ENCODE peak calls at places on chromosomes 11 and 22, in eight cellular contexts. O is heart right ventricle, H is endodermal cell, C is psoas muscle, J is astrocyte, U is A549, X is lung, A is colonic mucosa. W is an unnamed sample. For H3K4me1, the result is how much of the 10 kb centered on the place peaks cover.

GRCh38 chr22:42717197-42717967 is 3.3 kb downstream of the A4GALT start:
- DNase-seq in U (no peak), O (no peak), H (peak), J (no peak), X (no peak), C (no peak), A (no peak), W (peak)

GRCh38 chr22:29072979-29073617 is at the start of gene KREMEN1:
- DNase-seq in C (peak), J (no peak), O (no peak), A (peak), X (no peak), U (no peak), H (peak), W (no peak)

GRCh38 chr11:12244156-12244555 is 133.2 kb upstream of the PARVA start:
- DNase-seq in H (no peak), U (no peak), J (no peak), O (no peak), A (no peak), X (no peak), C (no peak), W (no peak)

GRCh38 chr22:24833881-24834495 is 28.0 kb downstream of the SGSM1 start:
- DNase-seq in X (no peak), O (no peak), C (no peak), U (no peak), H (no peak), A (no peak), J (no peak), W (no peak)

GRCh38 chr11:129950319-129951034 is 52.2 kb downstream of the PRDM10 start:
- DNase-seq in A (peak), J (peak), O (no peak), C (peak), U (no peak), H (no peak), X (peak), W (no peak)

GRCh38 chr11:43135966-43136534 is 175.7 kb upstream of the API5 start:
- DNase-seq in U (no peak), J (no peak), C (no peak), O (no peak), X (no peak), A (no peak), H (no peak), W (peak)

GRCh38 chr11:36153581-36153980 is 135.6 kb downstream of the COMMD9 start:
- DNase-seq in C (no peak), J (no peak), A (no peak), O (no peak), U (no peak), H (no peak), X (no peak), W (no peak)

GRCh38 chr11:92627615-92628201 is 341.7 kb upstream of the MTNR1B start:
- DNase-seq in A (no peak), J (peak), U (no peak), H (no peak), C (no peak), O (no peak), X (no peak), W (no peak)

GRCh38 chr22:30435674-30436126 is 10.1 kb downstream of the MTFP1 start:
- DNase-seq in X (no peak), A (peak), H (no peak), J (no peak), U (no peak), C (peak), O (no peak), W (no peak)

GRCh38 chr11:18633256-18634139 is 644 bp downstream of the SPTY2D1 start:
- DNase-seq in U (no peak), A (peak), O (no peak), X (no peak), J (no peak), H (peak), C (no peak), W (no peak)

GRCh38 chr11:28819741-28820140 is 711.6 kb downstream of the METTL15 start:
- DNase-seq in O (no peak), X (no peak), H (no peak), C (no peak), U (no peak), A (no peak), J (no peak), W (no peak)

GRCh38 chr22:48636746-48637145 is 1190.9 kb downstream of the BRD1 start:
- DNase-seq in C (no peak), H (no peak), A (no peak), O (no peak), U (no peak), J (no peak), X (no peak), W (no peak)

GRCh38 chr22:46809153-46809885 is 46.9 kb downstream of the TBC1D22A start:
- DNase-seq in X (no peak), J (no peak), C (no peak), H (peak), A (no peak), U (no peak), O (no peak), W (no peak)

GRCh38 chr11:64900263-64900678 is 16.7 kb downstream of the ATG2A start:
- DNase-seq in U (peak), J (no peak), X (no peak), C (no peak), A (no peak), H (no peak), O (no peak), W (no peak)

GRCh38 chr11:73361953-73362776 is 14.0 kb upstream of the RELT start:
- DNase-seq in A (no peak), X (no peak), O (no peak), J (no peak), U (no peak), C (no peak), H (peak), W (no peak)

GRCh38 chr11:86069408-86070086 is 663 bp upstream of the PICALM start:
- DNase-seq in O (no peak), A (peak), H (peak), J (peak), U (peak), C (no peak), X (peak), W (peak)

GRCh38 chr11:16876840-16877239 is 137.4 kb downstream of the PLEKHA7 start:
- DNase-seq in U (no peak), X (no peak), C (no peak), A (no peak), O (no peak), H (no peak), J (no peak), W (no peak)

GRCh38 chr11:71451596-71452353 is 1.2 kb upstream of the NADSYN1 start:
- DNase-seq in O (no peak), J (no peak), C (peak), U (no peak), A (peak), H (peak), X (no peak), W (peak)

GRCh38 chr22:50032941-50033601 is 20.5 kb upstream of the IL17REL start:
- DNase-seq in X (no peak), O (no peak), A (no peak), U (no peak), C (no peak), H (no peak), J (no peak), W (no peak)

GRCh38 chr11:86041975-86042378 is 26.9 kb downstream of the PICALM start:
- DNase-seq in O (no peak), A (peak), J (peak), H (peak), X (peak), U (peak), C (no peak), W (peak)

GRCh38 chr11:75766449-75767227 is 1.9 kb upstream of the DGAT2 start:
- DNase-seq in O (no peak), H (peak), J (no peak), U (no peak), X (no peak), C (no peak), A (no peak), W (no peak)

GRCh38 chr11:76607431-76607830 is 63.1 kb downstream of the LRRC32 start:
- DNase-seq in J (no peak), U (no peak), C (no peak), A (no peak), X (no peak), O (no peak), H (no peak), W (no peak)

GRCh38 chr11:134655189-134655937 is 243.3 kb upstream of the B3GAT1 start:
- DNase-seq in X (peak), U (no peak), H (peak), C (no peak), O (no peak), J (no peak), A (peak), W (no peak)

GRCh38 chr11:133354069-133354468 is 178.2 kb downstream of the OPCML start:
- DNase-seq in X (no peak), J (no peak), H (no peak), A (no peak), C (no peak), U (no peak), O (no peak), W (no peak)

GRCh38 chr11:35337919-35338316 is 81.4 kb downstream of the SLC1A2 start:
- DNase-seq in U (no peak), A (no peak), H (no peak), O (no peak), C (no peak), X (no peak), J (no peak), W (no peak)

GRCh38 chr11:110186456-110186855 is 93.3 kb downstream of the ZC3H12C start:
- DNase-seq in J (no peak), A (no peak), O (no peak), U (no peak), H (peak), C (no peak), X (no peak), W (no peak)

GRCh38 chr11:64667154-64667745 is 55.7 kb downstream of the NRXN2 start:
- DNase-seq in H (peak), C (peak), J (no peak), O (no peak), U (no peak), X (no peak), A (no peak), W (no peak)

GRCh38 chr22:22210889-22211833 is 33.4 kb upstream of the VPREB1 start:
- DNase-seq in X (no peak), H (no peak), O (no peak), U (no peak), C (no peak), J (no peak), A (no peak), W (no peak)

GRCh38 chr11:96207459-96208449 is 135.2 kb downstream of the MAML2 start:
- DNase-seq in J (no peak), X (no peak), A (peak), H (no peak), U (no peak), C (no peak), O (no peak), W (peak)

GRCh38 chr11:131203041-131203440 is 167.4 kb upstream of the NTM start:
- DNase-seq in X (no peak), C (no peak), O (no peak), J (no peak), H (no peak), U (no peak), A (no peak), W (no peak)

GRCh38 chr22:46366801-46367706 is 31.5 kb downstream of the TRMU start:
- DNase-seq in O (peak), A (no peak), J (no peak), C (peak), X (no peak), U (no peak), H (no peak), W (no peak)

GRCh38 chr11:112822478-112823274 is 138.5 kb upstream of the NCAM1 start:
- DNase-seq in C (no peak), A (no peak), H (peak), X (no peak), O (no peak), U (no peak), J (no peak), W (no peak)

GRCh38 chr22:45678961-45679912 is 7.6 kb downstream of the ATXN10 start:
- DNase-seq in O (no peak), C (no peak), U (no peak), A (no peak), X (no peak), H (no peak), J (peak), W (no peak)

DNA sequence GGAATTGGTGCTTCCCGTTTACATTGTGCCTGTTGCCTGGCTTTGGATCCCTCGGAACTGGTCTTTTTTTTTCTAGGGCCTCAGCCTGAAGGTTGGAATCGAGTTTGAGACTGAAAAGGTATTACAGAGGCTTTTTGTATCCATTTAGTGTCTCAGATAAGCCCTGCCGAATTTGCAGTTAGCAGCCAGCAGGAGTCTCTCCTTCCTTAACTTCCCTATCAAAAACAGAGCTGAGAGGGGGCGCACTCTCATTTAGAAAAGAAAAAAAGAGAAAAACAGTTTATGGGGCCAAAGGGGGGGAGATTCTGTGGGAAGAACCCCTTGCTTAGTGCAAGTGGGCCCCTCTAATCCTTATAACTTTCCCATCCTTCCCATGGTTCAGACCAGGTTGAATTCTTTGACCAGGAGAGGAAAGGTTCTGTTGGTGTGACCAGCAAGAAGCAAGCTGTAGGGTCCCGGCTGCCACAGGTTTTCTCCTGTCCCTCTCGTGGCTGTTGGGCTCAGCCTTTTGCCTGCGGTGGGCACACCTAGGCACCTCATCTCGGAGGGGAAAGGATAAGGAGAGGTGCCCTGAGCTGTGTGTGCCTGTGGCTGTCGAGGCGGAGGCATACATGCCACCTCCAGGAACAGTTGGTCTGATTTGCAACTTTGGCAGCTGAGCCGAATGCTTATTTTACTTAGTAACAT is 565.1 kb upstream of the CNTN5 start:
- DNase-seq in X (no peak), H (peak), U (no peak), A (no peak), O (no peak), J (no peak), C (no peak), W (peak)
- TF ChIP-seq CTCF in X (no peak), H (peak), U (no peak), A (no peak), O (no peak), J (no peak), C (no peak), W (peak)

GRCh38 chr11:280762-281485 is 2.7 kb downstream of the NLRP6 start:
- DNase-seq in X (no peak), A (no peak), J (no peak), U (no peak), O (no peak), C (peak), H (peak), W (peak)

GRCh38 chr11:279966-280761 is 2.0 kb downstream of the NLRP6 start:
- DNase-seq in X (no peak), O (peak), A (peak), C (peak), J (peak), U (no peak), H (peak), W (peak)

GRCh38 chr11:281486-282161 is 3.4 kb downstream of the NLRP6 start:
- DNase-seq in H (no peak), O (no peak), C (peak), U (no peak), A (no peak), J (no peak), X (no peak), W (peak)

GRCh38 chr11:278001-278951 is at the start of gene NLRP6:
- DNase-seq in O (no peak), J (no peak), X (no peak), U (no peak), A (no peak), C (no peak), H (peak), W (no peak)

DNA sequence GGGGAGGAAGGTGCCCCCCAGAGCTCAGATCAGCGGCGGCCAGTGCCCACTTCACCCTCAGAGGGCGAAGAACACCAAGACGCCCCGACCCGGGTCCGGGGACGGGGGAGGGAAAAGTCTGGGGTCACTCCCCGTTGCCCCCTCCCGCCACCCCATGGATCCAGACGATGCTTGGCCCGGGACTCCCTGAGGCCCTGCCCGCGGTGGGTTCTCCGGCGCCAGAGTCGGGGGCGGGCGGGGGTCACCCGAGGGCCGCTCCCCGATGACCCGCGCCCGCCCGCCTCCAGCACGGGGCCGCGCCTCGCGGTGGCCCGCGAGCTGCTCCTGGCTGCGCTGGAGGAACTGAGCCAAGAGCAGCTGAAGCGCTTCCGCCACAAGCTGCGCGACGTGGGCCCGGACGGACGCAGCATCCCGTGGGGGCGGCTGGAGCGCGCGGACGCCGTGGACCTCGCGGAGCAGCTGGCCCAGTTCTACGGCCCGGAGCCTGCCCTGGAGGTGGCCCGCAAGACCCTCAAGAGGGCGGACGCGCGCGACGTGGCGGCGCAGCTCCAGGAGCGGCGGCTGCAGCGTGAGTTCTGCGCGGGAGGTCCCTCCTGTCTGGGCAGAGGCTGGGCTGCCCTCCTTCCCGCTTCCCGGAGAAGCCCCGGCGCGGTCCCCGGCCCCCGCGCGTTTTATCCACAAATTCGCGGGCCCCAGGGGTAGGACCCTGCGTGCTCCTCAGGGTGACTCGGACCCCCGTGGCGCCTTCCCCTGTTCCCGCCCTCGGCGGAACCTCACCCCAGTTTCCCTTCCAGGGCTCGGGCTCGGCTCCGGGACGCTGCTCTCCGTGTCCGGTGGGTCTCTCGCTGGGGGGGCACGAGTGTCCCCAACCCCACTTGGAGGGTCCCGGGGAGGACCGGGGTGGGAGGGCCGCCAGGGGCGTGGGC is 1.1 kb downstream of the NLRP6 start:
- DNase-seq in X (no peak), O (no peak), U (no peak), A (no peak), C (peak), H (peak), J (no peak), W (no peak)
- H3K4me1 ChIP-seq in X (under half), O (under half), U (under half), A (under half), C (under half), H (under half), J (under half), W (under half)

DNA sequence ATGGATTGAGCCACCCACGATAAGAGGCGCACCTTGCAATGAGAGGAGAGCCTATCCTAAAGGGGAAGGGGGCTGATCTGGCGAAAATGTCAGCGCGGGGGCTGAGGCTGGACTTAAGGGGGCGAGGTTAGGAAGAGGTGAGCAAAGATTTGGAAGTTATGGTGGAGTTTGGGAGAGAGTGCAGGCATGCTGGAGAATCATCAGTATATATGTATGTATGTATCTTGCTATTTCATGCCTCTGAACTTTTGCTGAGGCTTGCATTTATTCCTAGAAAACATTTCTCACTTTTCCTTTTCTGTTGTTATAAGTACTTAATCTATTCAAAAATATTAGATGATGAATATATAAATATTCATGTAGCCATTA is 17.2 kb upstream of the THRSP start:
- DNase-seq in C (no peak), H (no peak), J (no peak), X (no peak), A (no peak), U (no peak), O (no peak), W (no peak)
- TF ChIP-seq CTCF in C (no peak), H (no peak), J (no peak), X (no peak), A (no peak), U (no peak), O (peak), W (no peak)

DNA sequence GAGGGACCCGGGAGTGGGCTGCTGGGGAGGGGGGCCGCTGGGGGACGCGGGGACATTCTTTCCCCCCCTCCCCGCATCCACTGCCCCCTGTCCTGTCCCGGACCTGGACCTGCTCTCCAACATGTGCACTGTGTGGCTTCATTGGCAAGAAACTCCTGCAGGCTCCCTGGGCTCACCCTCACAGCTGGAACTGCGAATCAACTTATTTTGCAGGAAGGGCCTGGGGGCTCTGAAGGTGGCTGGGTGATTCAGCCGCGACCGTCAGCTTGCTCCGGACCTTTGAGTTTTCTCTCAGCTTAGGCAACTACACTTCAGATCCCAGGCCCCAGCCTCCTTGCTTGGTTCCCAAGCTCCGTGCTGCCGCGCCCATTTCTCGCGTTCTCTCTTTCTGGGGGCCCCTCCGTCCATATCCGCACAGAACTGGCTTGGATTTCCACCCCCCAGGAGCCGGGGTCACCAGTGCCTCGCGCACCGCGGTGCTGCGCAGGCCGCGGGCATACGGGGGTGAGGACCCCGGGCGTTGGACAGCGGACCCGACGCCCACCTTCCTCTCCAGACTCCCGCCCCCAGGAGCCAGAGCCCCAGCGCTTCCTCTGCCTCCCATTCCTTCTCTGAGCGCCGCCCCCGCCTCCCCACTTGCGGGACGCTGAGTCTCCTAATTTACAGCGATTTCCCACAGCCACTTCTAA is 475 bp upstream of the AHNAK start:
- DNase-seq in A (peak), O (peak), J (no peak), H (peak), C (no peak), X (no peak), U (peak), W (no peak)
- H3K4me1 ChIP-seq in A (under half), O (half or more), J (under half), H (under half), C (half or more), X (under half), U (half or more), W (half or more)

W was measured in Caco-2.